ENCODE peak calls at places on chromosomes 1 and 21, in seven cellular contexts. W is NCI-H748 treated with DMSO at 0.1 percent for 48 hours, Z is SK-N-SH, D is HFFc6, O is AML-193, J is RWPE1, E is A673. L is an unnamed sample.
A peak's percentile ranks its signal among the peaks of the same experiment; 100 is the strongest.

GRCh38 chr1:164524810-164525209 is 34.2 kb upstream of the PBX1 start:
- DNase-seq in W (no peak), J (no peak), Z (no peak), E (no peak), D (no peak), O (no peak), L (no peak)

GRCh38 chr1:90616395-90616794 is 100.7 kb downstream of the BARHL2 start:
- DNase-seq in O (no peak), W (peak; percentile 22), E (peak; percentile 73), J (no peak), Z (peak; percentile 8), D (no peak), L (no peak)

GRCh38 chr1:201708085-201708512 is 120.9 kb upstream of the IPO9 start:
- DNase-seq in Z (no peak), W (no peak), J (no peak), E (peak; percentile 50), D (peak; percentile 49), O (peak; percentile 22), L (peak; percentile 71)

GRCh38 chr1:6800728-6801127 is 15.5 kb downstream of the CAMTA1 start:
- DNase-seq in O (no peak), Z (no peak), E (no peak), J (no peak), W (no peak), D (peak; percentile 85), L (peak; percentile 40)

GRCh38 chr1:60822252-60822651 is 260.1 kb upstream of the NFIA start:
- DNase-seq in O (no peak), D (no peak), W (no peak), E (no peak), J (peak; percentile 12), Z (no peak), L (no peak)

GRCh38 chr1:9115656-9116205 is 13.2 kb downstream of the GPR157 start:
- DNase-seq in W (no peak), J (no peak), Z (no peak), E (no peak), O (no peak), D (peak; percentile 46), L (no peak)

GRCh38 chr1:154534263-154534844 is 24.1 kb downstream of the UBE2Q1 start:
- DNase-seq in W (peak; percentile 49), O (no peak), D (no peak), J (peak; percentile 77), Z (peak; percentile 71), E (peak; percentile 19), L (no peak)

GRCh38 chr1:48236716-48237470 is 14.4 kb downstream of the SLC5A9 start:
- DNase-seq in D (no peak), Z (peak; percentile 62), O (peak; percentile 28), E (peak; percentile 19), J (peak; percentile 51), W (peak; percentile 33), L (peak; percentile 70)

GRCh38 chr1:65009176-65009575 is 42.8 kb upstream of the JAK1 start:
- DNase-seq in W (no peak), J (no peak), Z (no peak), E (peak; percentile 57), D (no peak), O (no peak), L (no peak)

GRCh38 chr21:43937051-43937832 is 72.2 kb downstream of the AGPAT3 start:
- DNase-seq in E (no peak), Z (no peak), D (no peak), J (no peak), O (no peak), W (no peak), L (no peak)

GRCh38 chr21:41641821-41642368 is 125.0 kb downstream of the RIPK4 start:
- DNase-seq in O (no peak), J (peak; percentile 73), Z (no peak), E (no peak), W (no peak), D (peak; percentile 96), L (peak; percentile 85)

GRCh38 chr1:90768098-90768497 is 51.0 kb upstream of the BARHL2 start:
- DNase-seq in Z (no peak), D (no peak), J (no peak), O (no peak), W (no peak), E (no peak), L (no peak)